ENCODE peak calls at places on chromosomes 11 and 22, in six cellular contexts. N is PC-3; W is H54; X is left ventricle myocardium inferior; K is activated CD8-positive, alpha-beta memory T cell treated with anti-CD3 and anti-CD28 coated beads for 24 hours; Z is cardiac fibroblast. F is an unnamed sample.

GRCh38 chr11:6635082-6635932 is 16.1 kb upstream of the TPP1 start:
- DNase-seq in N (no peak), W (peak), X (peak), K (no peak), Z (peak), F (peak)

GRCh38 chr22:27975381-27976013 is 56.4 kb upstream of the PITPNB start:
- DNase-seq in N (no peak), W (no peak), X (no peak), K (no peak), Z (no peak), F (no peak)

GRCh38 chr11:33214187-33214586 is 43.0 kb upstream of the HIPK3 start:
- DNase-seq in N (no peak), W (no peak), X (no peak), K (no peak), Z (peak), F (no peak)

GRCh38 chr22:36369004-36369921 is 18.5 kb downstream of the MYH9 start:
- DNase-seq in N (no peak), W (no peak), X (no peak), K (peak), Z (peak), F (no peak)

GRCh38 chr11:96098511-96099241 is 174.8 kb upstream of the MTMR2 start:
- DNase-seq in N (peak), W (no peak), X (no peak), K (no peak), Z (peak), F (no peak)

GRCh38 chr11:11415786-11416390 is 62.8 kb upstream of the CSNK2A3 start:
- DNase-seq in N (no peak), W (no peak), X (no peak), K (no peak), Z (no peak), F (no peak)

GRCh38 chr11:91641153-91641552 is 583.5 kb upstream of the FAT3 start:
- DNase-seq in N (no peak), W (no peak), X (no peak), K (no peak), Z (no peak), F (no peak)

GRCh38 chr11:36672815-36673450 is 74.9 kb upstream of the RAG2 start:
- DNase-seq in N (peak), W (no peak), X (no peak), K (no peak), Z (peak), F (peak)

GRCh38 chr22:36026741-36027140 is 1.9 kb downstream of the RBFOX2 start:
- DNase-seq in N (peak), W (no peak), X (no peak), K (no peak), Z (peak), F (no peak)

GRCh38 chr11:130629039-130629438 is 180.6 kb downstream of the ADAMTS15 start:
- DNase-seq in N (peak), W (no peak), X (no peak), K (no peak), Z (no peak), F (no peak)

GRCh38 chr22:38505595-38506117 is 455 bp downstream of the DDX17 start:
- DNase-seq in N (peak), W (peak), X (peak), K (no peak), Z (peak), F (peak)

GRCh38 chr11:65719887-65720236 is 736 bp downstream of the RNASEH2C start:
- DNase-seq in N (peak), W (no peak), X (no peak), K (no peak), Z (peak), F (peak)

GRCh38 chr11:129440028-129440630 is 64.5 kb downstream of the BARX2 start:
- DNase-seq in N (peak), W (no peak), X (no peak), K (no peak), Z (peak), F (no peak)

GRCh38 chr11:96149743-96150555 is 193.0 kb downstream of the MAML2 start:
- DNase-seq in N (peak), W (no peak), X (no peak), K (no peak), Z (peak), F (no peak)

GRCh38 chr11:117473692-117474091 is 146.0 kb downstream of the CEP164 start:
- DNase-seq in N (peak), W (no peak), X (no peak), K (no peak), Z (no peak), F (no peak)

GRCh38 chr11:102935514-102935913 is 20.0 kb downstream of the MMP13 start:
- DNase-seq in N (no peak), W (no peak), X (no peak), K (no peak), Z (no peak), F (no peak)

F was measured in mucosa of descending colon.